ENCODE peak calls at places on chromosome 21, in ten cellular contexts. K is ovary, H is IMR-90, G is heart left ventricle, D is sigmoid colon, O is brain microvascular endothelial cell, C is cardiac muscle cell, R is heart right ventricle, U is AG04450, P is stomach. J is an unnamed sample. For H3K27me3, the result is how much of the 10 kb centered on the place peaks cover.

GRCh38 chr21:34613679-34614442 is 1.1 kb downstream of the RCAN1 start:
- DNase-seq in K (no peak), H (peak), G (no peak), D (no peak), O (no peak), C (peak), R (no peak), U (no peak), P (no peak), J (no peak)

GRCh38 chr21:14531927-14532326 is 14.2 kb downstream of the SAMSN1 start:
- DNase-seq in K (no peak), H (no peak), G (no peak), D (no peak), O (no peak), C (no peak), R (no peak), U (no peak), P (no peak), J (no peak)

GRCh38 chr21:36610201-36610600 is 88.7 kb upstream of the SIM2 start:
- DNase-seq in K (no peak), H (peak), G (no peak), D (no peak), O (peak), C (peak), R (no peak), U (no peak), P (no peak), J (no peak)

GRCh38 chr21:35932232-35932911 is 128.0 kb downstream of the SETD4 start:
- DNase-seq in K (peak), H (peak), G (peak), D (peak), O (peak), C (peak), R (peak), U (peak), P (no peak), J (peak)

GRCh38 chr21:35517848-35518247 is 468.7 kb upstream of the RUNX1 start:
- DNase-seq in K (no peak), H (no peak), G (no peak), D (no peak), O (no peak), C (no peak), R (no peak), U (no peak), P (no peak), J (no peak)

GRCh38 chr21:36973986-36974850 is 7.7 kb upstream of the HLCS start:
- DNase-seq in K (no peak), H (no peak), G (no peak), D (no peak), O (no peak), C (no peak), R (no peak), U (no peak), P (no peak), J (no peak)

GRCh38 chr21:41258617-41259016 is 58.0 kb upstream of the FAM3B start:
- DNase-seq in K (no peak), H (peak), G (no peak), D (no peak), O (no peak), C (no peak), R (no peak), U (peak), P (no peak), J (no peak)

GRCh38 chr21:41481191-41481590 is 26.8 kb downstream of the TMPRSS2 start:
- DNase-seq in K (no peak), H (peak), G (no peak), D (no peak), O (peak), C (peak), R (no peak), U (peak), P (no peak), J (no peak)

GRCh38 chr21:17463441-17463840 is 49.4 kb upstream of the CXADR start:
- DNase-seq in K (no peak), H (peak), G (no peak), D (no peak), O (peak), C (peak), R (no peak), U (peak), P (no peak), J (peak)

GRCh38 chr21:17690078-17690494 is 77.4 kb upstream of the BTG3 start:
- DNase-seq in K (no peak), H (no peak), G (no peak), D (no peak), O (no peak), C (no peak), R (no peak), U (no peak), P (no peak), J (no peak)

GRCh38 chr21:31503939-31504338 is 155.6 kb upstream of the SOD1 start:
- DNase-seq in K (no peak), H (no peak), G (no peak), D (no peak), O (no peak), C (no peak), R (no peak), U (no peak), P (no peak), J (no peak)

GRCh38 chr21:40507978-40508377 is 339.0 kb downstream of the DSCAM start:
- DNase-seq in K (no peak), H (peak), G (no peak), D (no peak), O (no peak), C (no peak), R (no peak), U (no peak), P (no peak), J (no peak)

GRCh38 chr21:20507783-20508182 is 490.4 kb upstream of the NCAM2 start:
- DNase-seq in K (no peak), H (no peak), G (no peak), D (no peak), O (no peak), C (no peak), R (no peak), U (no peak), P (no peak), J (no peak)

GRCh38 chr21:35095859-35096291 is 46.8 kb upstream of the RUNX1 start:
- DNase-seq in K (no peak), H (peak), G (no peak), D (no peak), O (no peak), C (peak), R (no peak), U (no peak), P (no peak), J (no peak)

GRCh38 chr21:17524635-17525034 is 11.8 kb downstream of the CXADR start:
- DNase-seq in K (no peak), H (no peak), G (no peak), D (no peak), O (no peak), C (no peak), R (no peak), U (no peak), P (no peak), J (no peak)

GRCh38 chr21:20315044-20315443 is 683.2 kb upstream of the NCAM2 start:
- DNase-seq in K (no peak), H (no peak), G (no peak), D (no peak), O (no peak), C (no peak), R (no peak), U (no peak), P (no peak), J (no peak)

GRCh38 chr21:36125513-36126121 is 9.3 kb upstream of the CBR3 start:
- DNase-seq in K (peak), H (peak), G (peak), D (no peak), O (peak), C (peak), R (peak), U (no peak), P (peak), J (no peak)

GRCh38 chr21:30408782-30409494 is 13.1 kb downstream of the KRTAP13-1 start:
- DNase-seq in K (no peak), H (no peak), G (peak), D (no peak), O (peak), C (peak), R (peak), U (no peak), P (peak), J (peak)

GRCh38 chr21:41374867-41375533 is 13.2 kb downstream of the MX2 start:
- DNase-seq in K (no peak), H (no peak), G (peak), D (no peak), O (no peak), C (no peak), R (no peak), U (no peak), P (no peak), J (no peak)

GRCh38 chr21:34886554-34887385 is 162.3 kb downstream of the RUNX1 start:
- DNase-seq in K (peak), H (no peak), G (peak), D (peak), O (no peak), C (peak), R (peak), U (no peak), P (no peak), J (no peak)

GRCh38 chr21:17797967-17798366 is 21.2 kb downstream of the C21orf91 start:
- DNase-seq in K (no peak), H (no peak), G (no peak), D (no peak), O (no peak), C (no peak), R (no peak), U (no peak), P (no peak), J (no peak)

GRCh38 chr21:35895598-35895997 is 164.7 kb downstream of the SETD4 start:
- DNase-seq in K (no peak), H (no peak), G (no peak), D (no peak), O (no peak), C (no peak), R (no peak), U (no peak), P (no peak), J (no peak)

GRCh38 chr21:23016617-23017016 is 2018.4 kb downstream of the NCAM2 start:
- DNase-seq in K (no peak), H (no peak), G (no peak), D (no peak), O (no peak), C (no peak), R (no peak), U (no peak), P (no peak), J (no peak)

GRCh38 chr21:37551406-37552355 is 185.1 kb downstream of the DYRK1A start:
- DNase-seq in K (peak), H (no peak), G (no peak), D (peak), O (peak), C (peak), R (no peak), U (no peak), P (peak), J (no peak)

GRCh38 chr21:44085491-44086321 is 21.5 kb upstream of the PWP2 start:
- DNase-seq in K (no peak), H (no peak), G (no peak), D (no peak), O (no peak), C (peak), R (no peak), U (no peak), P (peak), J (no peak)

DNA sequence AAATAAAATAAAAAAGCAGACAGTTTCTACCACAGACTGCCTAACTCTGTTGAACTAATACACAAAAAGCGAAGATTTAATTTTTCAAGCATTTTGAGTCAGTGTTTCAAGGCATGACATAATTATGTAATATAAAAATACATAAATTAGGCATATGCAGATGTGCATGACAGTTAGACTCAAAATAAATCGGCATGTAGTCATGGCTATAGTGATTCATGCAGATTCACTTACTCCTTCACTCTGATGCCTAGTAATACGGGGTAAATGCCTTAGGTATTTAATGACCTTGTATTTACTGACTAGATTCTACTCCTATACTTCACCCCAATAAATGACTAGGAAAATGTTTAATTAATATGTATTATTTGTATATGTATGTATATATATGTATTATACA is 339.9 kb downstream of the USP25 start:
- DNase-seq in K (no peak), H (peak), G (no peak), D (no peak), O (no peak), C (no peak), R (no peak), U (no peak), P (no peak), J (no peak)
- TF ChIP-seq CTCF in K (no peak), H (no peak), G (no peak), D (no peak), O (no peak), C (no peak), R (no peak), U (no peak), P (no peak), J (no peak)

GRCh38 chr21:42508371-42508770 is 5.3 kb upstream of the SLC37A1 start:
- DNase-seq in K (no peak), H (no peak), G (no peak), D (no peak), O (no peak), C (no peak), R (no peak), U (no peak), P (no peak), J (no peak)
- H3K27me3 ChIP-seq in K (under half), H (under half), G (under half), D (under half), O (under half), C (under half), R (under half), U (under half), P (under half), J (under half)

GRCh38 chr21:38740131-38740530 is 65.6 kb upstream of the ETS2 start:
- DNase-seq in K (no peak), H (peak), G (no peak), D (no peak), O (no peak), C (no peak), R (no peak), U (no peak), P (no peak), J (no peak)
- H3K4me3 ChIP-seq in K (no peak), H (peak), G (no peak), D (no peak), O (no peak), C (no peak), R (no peak), U (no peak), P (no peak), J (no peak)

GRCh38 chr21:45615145-45615711 is 28.3 kb upstream of the PCBP3 start:
- DNase-seq in K (no peak), H (peak), G (no peak), D (peak), O (peak), C (no peak), R (no peak), U (no peak), P (peak), J (no peak)
- TF ChIP-seq CTCF in K (no peak), H (no peak), G (no peak), D (no peak), O (no peak), C (no peak), R (no peak), U (no peak), P (no peak), J (no peak)

GRCh38 chr21:32979598-32980268 is 46.0 kb upstream of the OLIG2 start:
- DNase-seq in K (no peak), H (no peak), G (no peak), D (no peak), O (no peak), C (no peak), R (no peak), U (no peak), P (no peak), J (no peak)

GRCh38 chr21:32976791-32977190 is 48.9 kb upstream of the OLIG2 start:
- DNase-seq in K (no peak), H (no peak), G (no peak), D (no peak), O (no peak), C (no peak), R (no peak), U (no peak), P (no peak), J (no peak)

GRCh38 chr21:32978346-32979270 is 47.1 kb upstream of the OLIG2 start:
- DNase-seq in K (no peak), H (no peak), G (no peak), D (no peak), O (no peak), C (no peak), R (no peak), U (no peak), P (no peak), J (no peak)

GRCh38 chr21:32975811-32976507 is 49.8 kb upstream of the OLIG2 start:
- DNase-seq in K (no peak), H (no peak), G (no peak), D (no peak), O (no peak), C (no peak), R (no peak), U (no peak), P (no peak), J (no peak)

DNA sequence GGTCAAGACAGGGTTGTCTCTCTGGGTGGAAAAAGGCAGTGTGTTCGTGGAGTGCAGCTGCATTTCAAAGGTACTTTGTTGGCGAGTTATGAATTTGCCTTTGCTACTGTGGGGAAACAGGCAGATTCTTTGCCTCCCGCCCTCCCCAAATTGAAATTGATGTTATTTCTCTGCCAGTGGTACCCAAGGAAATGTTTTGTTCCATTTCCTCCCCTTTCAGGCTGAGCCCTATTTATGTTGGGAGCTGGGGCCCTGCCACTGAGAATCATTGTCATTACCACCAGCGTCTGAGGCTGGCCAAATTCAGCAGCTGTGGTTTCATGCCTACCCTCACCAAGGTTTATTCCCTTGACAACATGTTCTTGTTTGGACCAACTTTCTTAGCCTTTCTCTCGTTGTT is 48.5 kb upstream of the OLIG2 start:
- DNase-seq in K (no peak), H (no peak), G (no peak), D (no peak), O (no peak), C (no peak), R (no peak), U (no peak), P (no peak), J (no peak)
- H3K27me3 ChIP-seq in K (under half), H (under half), G (under half), D (under half), O (under half), C (under half), R (under half), U (under half), P (under half), J (under half)

GRCh38 chr21:29155118-29155932 is 24.9 kb downstream of the MAP3K7CL start:
- DNase-seq in K (peak), H (peak), G (peak), D (peak), O (peak), C (peak), R (peak), U (no peak), P (no peak), J (no peak)

GRCh38 chr21:29157084-29157483 is 26.6 kb downstream of the MAP3K7CL start:
- DNase-seq in K (no peak), H (no peak), G (no peak), D (no peak), O (no peak), C (no peak), R (no peak), U (no peak), P (no peak), J (no peak)

GRCh38 chr21:29154270-29154669 is 23.8 kb downstream of the MAP3K7CL start:
- DNase-seq in K (no peak), H (no peak), G (no peak), D (no peak), O (no peak), C (no peak), R (no peak), U (no peak), P (no peak), J (no peak)

GRCh38 chr21:29152936-29153335 is 22.5 kb downstream of the MAP3K7CL start:
- DNase-seq in K (no peak), H (no peak), G (no peak), D (no peak), O (no peak), C (peak), R (no peak), U (no peak), P (no peak), J (no peak)

DNA sequence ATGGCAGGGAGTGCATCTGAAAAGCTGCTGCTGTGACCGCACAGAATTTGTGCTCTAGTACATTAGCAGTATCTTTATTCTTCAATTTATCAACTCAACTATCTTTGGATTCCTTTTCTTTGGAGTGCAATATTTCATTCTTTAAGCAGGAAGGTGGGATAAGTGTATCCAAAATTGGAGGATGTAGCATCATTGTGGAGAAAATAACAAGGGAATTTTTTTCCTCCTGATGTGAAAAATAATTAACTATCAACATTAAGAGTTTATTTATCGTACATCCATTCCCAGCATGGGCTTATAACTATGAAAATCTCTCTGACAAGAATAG is 25.5 kb downstream of the MAP3K7CL start:
- DNase-seq in K (no peak), H (no peak), G (no peak), D (no peak), O (no peak), C (no peak), R (no peak), U (no peak), P (no peak), J (no peak)
- H3K4me3 ChIP-seq in K (no peak), H (no peak), G (peak), D (no peak), O (no peak), C (no peak), R (peak), U (no peak), P (no peak), J (no peak)